ENCODE peak calls at places on chromosomes 3 and 15, in six cellular contexts. One of them, this sample, is unnamed.

GRCh38 chr3:12227833-12228232 is 61.0 kb upstream of the PPARG start:
- DNase-seq in MCF 10A: peak; percentile 52
- DNase-seq in RPMI8226: peak; percentile 16
- DNase-seq in activated CD8-positive, alpha-beta memory T cell treated with anti-CD3 and anti-CD28 coated beads for 24 hours: no peak
- DNase-seq in NCI-H1930: no peak
- DNase-seq in fibroblast of mammary gland: peak; percentile 96
- DNase-seq in this sample: no peak

GRCh38 chr15:51727141-51727897 is 10.1 kb downstream of the LYSMD2 start:
- DNase-seq in MCF 10A: no peak
- DNase-seq in NCI-H1930: no peak
- DNase-seq in activated CD8-positive, alpha-beta memory T cell treated with anti-CD3 and anti-CD28 coated beads for 24 hours: no peak
- DNase-seq in RPMI8226: no peak
- DNase-seq in fibroblast of mammary gland: peak; percentile 51
- DNase-seq in this sample: no peak

GRCh38 chr15:63708141-63708772 is 111.1 kb downstream of the FBXL22 start:
- DNase-seq in NCI-H1930: no peak
- DNase-seq in fibroblast of mammary gland: no peak
- DNase-seq in RPMI8226: no peak
- DNase-seq in activated CD8-positive, alpha-beta memory T cell treated with anti-CD3 and anti-CD28 coated beads for 24 hours: no peak
- DNase-seq in MCF 10A: no peak
- DNase-seq in this sample: no peak

GRCh38 chr3:47536967-47537366 is 23.5 kb upstream of the ELP6 start:
- DNase-seq in MCF 10A: no peak
- DNase-seq in RPMI8226: no peak
- DNase-seq in NCI-H1930: no peak
- DNase-seq in fibroblast of mammary gland: no peak
- DNase-seq in activated CD8-positive, alpha-beta memory T cell treated with anti-CD3 and anti-CD28 coated beads for 24 hours: no peak
- DNase-seq in this sample: no peak

GRCh38 chr3:50472958-50473357 is 30.5 kb downstream of the CACNA2D2 start:
- DNase-seq in fibroblast of mammary gland: no peak
- DNase-seq in activated CD8-positive, alpha-beta memory T cell treated with anti-CD3 and anti-CD28 coated beads for 24 hours: no peak
- DNase-seq in NCI-H1930: no peak
- DNase-seq in RPMI8226: peak; percentile 94
- DNase-seq in MCF 10A: no peak
- DNase-seq in this sample: no peak

GRCh38 chr3:43785551-43785950 is 94.8 kb downstream of the ABHD5 start:
- DNase-seq in NCI-H1930: no peak
- DNase-seq in fibroblast of mammary gland: peak; percentile 21
- DNase-seq in MCF 10A: no peak
- DNase-seq in RPMI8226: no peak
- DNase-seq in activated CD8-positive, alpha-beta memory T cell treated with anti-CD3 and anti-CD28 coated beads for 24 hours: no peak
- DNase-seq in this sample: no peak

GRCh38 chr15:45187894-45188830 is at the start of gene SHF:
- DNase-seq in activated CD8-positive, alpha-beta memory T cell treated with anti-CD3 and anti-CD28 coated beads for 24 hours: peak; percentile 88
- DNase-seq in fibroblast of mammary gland: no peak
- DNase-seq in RPMI8226: peak; percentile 17
- DNase-seq in MCF 10A: no peak
- DNase-seq in NCI-H1930: peak; percentile 66
- DNase-seq in this sample: no peak

GRCh38 chr3:15754047-15754446 is 43.7 kb downstream of the ANKRD28 start:
- DNase-seq in fibroblast of mammary gland: peak; percentile 61
- DNase-seq in MCF 10A: peak; percentile 55
- DNase-seq in NCI-H1930: no peak
- DNase-seq in RPMI8226: no peak
- DNase-seq in activated CD8-positive, alpha-beta memory T cell treated with anti-CD3 and anti-CD28 coated beads for 24 hours: no peak
- DNase-seq in this sample: no peak

GRCh38 chr3:4988815-4989648 is 9.8 kb downstream of the BHLHE40 start:
- DNase-seq in NCI-H1930: no peak
- DNase-seq in fibroblast of mammary gland: peak; percentile 67
- DNase-seq in RPMI8226: no peak
- DNase-seq in MCF 10A: no peak
- DNase-seq in activated CD8-positive, alpha-beta memory T cell treated with anti-CD3 and anti-CD28 coated beads for 24 hours: peak; percentile 52
- DNase-seq in this sample: no peak

GRCh38 chr3:159236306-159236705 is 434.5 kb downstream of the MFSD1 start:
- DNase-seq in fibroblast of mammary gland: peak; percentile 37
- DNase-seq in RPMI8226: no peak
- DNase-seq in MCF 10A: peak; percentile 21
- DNase-seq in NCI-H1930: no peak
- DNase-seq in activated CD8-positive, alpha-beta memory T cell treated with anti-CD3 and anti-CD28 coated beads for 24 hours: no peak
- DNase-seq in this sample: no peak

GRCh38 chr3:72586694-72587093 is 261.6 kb downstream of the SHQ1 start:
- DNase-seq in fibroblast of mammary gland: no peak
- DNase-seq in NCI-H1930: no peak
- DNase-seq in MCF 10A: no peak
- DNase-seq in RPMI8226: no peak
- DNase-seq in activated CD8-positive, alpha-beta memory T cell treated with anti-CD3 and anti-CD28 coated beads for 24 hours: no peak
- DNase-seq in this sample: no peak

GRCh38 chr3:59885907-59886400 is 836.1 kb upstream of the CFAP20DC start:
- DNase-seq in NCI-H1930: no peak
- DNase-seq in RPMI8226: no peak
- DNase-seq in activated CD8-positive, alpha-beta memory T cell treated with anti-CD3 and anti-CD28 coated beads for 24 hours: no peak
- DNase-seq in MCF 10A: no peak
- DNase-seq in fibroblast of mammary gland: no peak
- DNase-seq in this sample: no peak

GRCh38 chr3:182508896-182509295 is 284.4 kb upstream of the ATP11B start:
- DNase-seq in fibroblast of mammary gland: no peak
- DNase-seq in RPMI8226: no peak
- DNase-seq in activated CD8-positive, alpha-beta memory T cell treated with anti-CD3 and anti-CD28 coated beads for 24 hours: no peak
- DNase-seq in NCI-H1930: no peak
- DNase-seq in MCF 10A: no peak
- DNase-seq in this sample: no peak

GRCh38 chr15:22933641-22934061 is 46.5 kb downstream of the CYFIP1 start:
- DNase-seq in fibroblast of mammary gland: peak; percentile 10
- DNase-seq in NCI-H1930: no peak
- DNase-seq in activated CD8-positive, alpha-beta memory T cell treated with anti-CD3 and anti-CD28 coated beads for 24 hours: no peak
- DNase-seq in MCF 10A: no peak
- DNase-seq in RPMI8226: no peak
- DNase-seq in this sample: no peak

GRCh38 chr3:197029511-197030167 is at the start of gene MELTF:
- DNase-seq in activated CD8-positive, alpha-beta memory T cell treated with anti-CD3 and anti-CD28 coated beads for 24 hours: peak; percentile 92
- DNase-seq in NCI-H1930: peak; percentile 77
- DNase-seq in RPMI8226: peak; percentile 87
- DNase-seq in fibroblast of mammary gland: peak; percentile 64
- DNase-seq in MCF 10A: peak; percentile 65
- DNase-seq in this sample: no peak